ENCODE peak calls at places on chromosomes 3 and 15, in six cellular contexts. F is coronary artery, Z is testis, T is tibial nerve, X is A549, R is pancreas. W is an unnamed sample.

GRCh38 chr3:80035021-80035420 is 267.2 kb upstream of the ROBO1 start:
- DNase-seq in F (no peak), R (no peak), X (no peak), T (no peak), Z (no peak), W (no peak)

GRCh38 chr3:151224268-151224909 is 21.4 kb upstream of the GPR171 start:
- DNase-seq in Z (no peak), T (no peak), F (no peak), X (no peak), R (no peak), W (no peak)

GRCh38 chr3:69647710-69648109 is 91.6 kb upstream of the MITF start:
- DNase-seq in R (no peak), X (no peak), Z (no peak), F (no peak), T (no peak), W (no peak)

GRCh38 chr3:25820372-25820771 is 30.5 kb downstream of the OXSM start:
- DNase-seq in F (no peak), R (no peak), Z (no peak), X (no peak), T (no peak), W (peak)

GRCh38 chr3:12461097-12461649 is 23.1 kb upstream of the TSEN2 start:
- DNase-seq in X (no peak), F (no peak), R (no peak), T (no peak), Z (no peak), W (no peak)

GRCh38 chr3:193756536-193756935 is 163.5 kb downstream of the OPA1 start:
- DNase-seq in X (no peak), Z (no peak), R (no peak), F (no peak), T (no peak), W (no peak)

GRCh38 chr3:46612324-46612723 is at the start of gene FAM240A:
- DNase-seq in R (no peak), F (no peak), Z (no peak), T (peak), X (no peak), W (no peak)

GRCh38 chr3:17730318-17730967 is 12.0 kb downstream of the TBC1D5 start:
- DNase-seq in T (no peak), R (no peak), Z (no peak), F (no peak), X (no peak), W (peak)

GRCh38 chr15:81293728-81294500 is 30.0 kb downstream of the STARD5 start:
- DNase-seq in R (no peak), F (no peak), X (no peak), T (no peak), Z (no peak), W (no peak)

GRCh38 chr3:53815067-53815466 is 31.2 kb downstream of the CHDH start:
- DNase-seq in X (no peak), F (peak), R (no peak), T (no peak), Z (peak), W (no peak)

GRCh38 chr3:177589921-177590336 is 392.6 kb upstream of the TBL1XR1 start:
- DNase-seq in Z (no peak), F (no peak), R (no peak), X (peak), T (peak), W (peak)

GRCh38 chr3:108662141-108662738 is 72.7 kb downstream of the DZIP3 start:
- DNase-seq in Z (peak), F (no peak), R (no peak), T (peak), X (peak), W (peak)

GRCh38 chr3:52213005-52213404 is 12.4 kb downstream of the TLR9 start:
- DNase-seq in T (no peak), F (no peak), Z (no peak), R (no peak), X (no peak), W (no peak)

GRCh38 chr3:3127432-3128010 is 781 bp downstream of the TRNT1 start:
- DNase-seq in F (no peak), R (no peak), X (peak), Z (no peak), T (peak), W (no peak)

GRCh38 chr3:156024904-156025303 is 95.5 kb upstream of the KCNAB1 start:
- DNase-seq in T (no peak), Z (no peak), F (no peak), X (no peak), R (no peak), W (no peak)
- H3K4me3 ChIP-seq in T (peak), Z (no peak), F (peak), X (no peak), R (no peak), W (no peak)

GRCh38 chr3:171168086-171168485 is 141.6 kb upstream of the SLC2A2 start:
- DNase-seq in Z (no peak), R (no peak), F (no peak), X (peak), T (no peak), W (no peak)
- TF ChIP-seq CTCF in Z (no peak), R (peak), F (no peak), X (peak), T (no peak), W (peak)

DNA sequence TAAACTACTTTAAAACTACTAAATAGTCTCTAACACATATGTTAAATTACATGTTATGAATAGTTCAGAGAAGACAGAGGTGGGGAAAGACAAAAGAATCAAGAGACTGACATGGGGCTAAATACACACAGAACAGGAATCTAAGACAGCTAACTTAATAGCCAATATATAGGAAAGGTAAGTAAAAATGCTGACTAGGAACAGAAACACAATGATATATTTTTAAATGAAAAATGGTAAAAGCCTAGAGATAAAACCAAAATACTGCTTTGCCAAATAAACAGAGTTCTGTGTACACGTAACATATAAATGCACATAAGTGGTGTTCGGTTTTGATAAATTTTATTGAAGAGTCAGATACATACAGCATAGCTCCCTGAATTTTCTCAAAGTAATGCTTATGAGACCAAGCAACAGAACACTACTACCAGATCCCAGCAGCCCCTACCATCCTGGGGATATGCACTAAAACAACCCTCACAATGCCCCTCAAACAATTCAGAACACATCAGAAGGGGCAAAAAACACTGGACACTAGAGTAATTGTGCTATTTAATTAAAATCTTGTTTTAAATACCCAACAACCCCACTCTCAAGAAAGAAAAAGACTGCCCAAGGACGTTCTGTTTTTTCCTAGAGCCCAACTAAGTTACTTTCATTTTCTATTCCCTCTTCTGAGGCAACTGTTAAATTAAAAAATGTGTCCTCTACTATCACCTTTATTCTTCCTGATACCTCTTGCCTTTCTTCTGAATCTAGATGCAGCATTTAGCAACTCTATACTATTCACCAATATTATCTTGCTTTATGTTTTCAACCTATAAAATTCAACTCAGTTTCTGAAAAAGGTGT is 121.1 kb downstream of the ADAM10 start:
- DNase-seq in X (no peak), F (no peak), R (no peak), Z (no peak), T (no peak), W (no peak)
- H3K4me3 ChIP-seq in X (peak), F (peak), R (no peak), Z (no peak), T (peak), W (peak)

GRCh38 chr3:120177907-120178306 is 83.7 kb upstream of the GSK3B start:
- DNase-seq in T (no peak), R (no peak), Z (no peak), F (no peak), X (no peak), W (no peak)
- TF ChIP-seq CTCF in T (no peak), R (no peak), Z (no peak), F (no peak), X (no peak), W (no peak)

DNA sequence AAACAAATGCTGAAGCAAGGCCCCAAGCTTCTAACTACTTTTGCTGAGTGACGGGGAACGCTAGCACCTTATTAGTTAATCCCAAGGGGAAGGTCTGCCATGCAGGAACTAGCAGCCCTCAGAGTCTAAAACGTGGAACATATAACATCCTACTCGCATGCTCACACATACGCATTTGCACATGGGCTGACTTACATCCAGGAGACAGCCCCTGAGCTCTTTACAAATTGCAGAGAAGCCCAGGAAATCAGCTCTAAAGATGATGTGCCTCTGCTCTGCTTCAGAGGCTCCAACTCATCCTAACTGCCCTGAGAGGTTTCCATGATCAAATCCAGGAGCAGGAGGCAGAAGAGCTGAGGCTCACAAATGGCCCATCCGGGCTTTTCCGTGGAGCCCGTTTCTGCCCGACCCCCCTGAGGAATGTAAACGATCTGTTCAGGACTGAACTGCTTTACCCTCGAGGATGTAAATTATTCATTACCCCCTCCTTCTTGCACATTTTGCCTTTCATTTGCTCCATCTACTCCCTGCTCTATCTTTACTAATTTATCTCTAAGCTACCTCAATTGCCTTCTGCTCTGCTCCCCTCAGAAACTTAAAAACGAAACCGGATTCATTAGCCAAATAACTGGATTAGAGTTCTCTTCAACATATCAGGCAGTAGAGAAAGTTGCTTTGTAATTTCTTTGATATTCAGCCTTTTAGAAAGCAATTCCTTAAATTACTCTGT is 141.9 kb upstream of the CCDC54 start:
- DNase-seq in T (no peak), F (no peak), R (no peak), X (no peak), Z (peak), W (no peak)
- H3K4me3 ChIP-seq in T (peak), F (peak), R (peak), X (peak), Z (peak), W (peak)

DNA sequence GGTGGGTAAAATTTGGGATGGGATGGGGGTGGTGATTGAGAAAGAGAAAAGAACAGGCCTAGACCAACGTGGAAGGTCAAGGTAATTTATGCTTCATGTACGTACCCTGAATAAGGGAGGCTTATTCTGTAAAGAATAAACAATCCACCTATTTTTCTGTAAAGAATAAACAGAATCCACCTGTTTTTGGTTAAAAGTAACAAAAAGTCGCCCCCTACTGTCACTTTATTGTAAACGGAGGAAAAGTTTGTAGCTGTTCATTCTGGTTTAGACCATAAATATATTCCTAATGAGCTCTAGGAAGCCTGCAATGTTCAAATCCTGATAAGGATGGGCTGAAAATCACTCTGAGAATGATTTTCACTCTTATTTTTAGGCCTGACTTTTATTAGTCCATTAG is 23.5 kb upstream of the SQOR start:
- DNase-seq in F (no peak), R (no peak), Z (no peak), X (no peak), T (no peak), W (no peak)
- TF ChIP-seq CTCF in F (no peak), R (no peak), Z (peak), X (peak), T (peak), W (peak)

GRCh38 chr15:88906551-88906950 is 6.6 kb downstream of the MFGE8 start:
- DNase-seq in R (no peak), F (peak), Z (no peak), T (no peak), X (no peak), W (no peak)

GRCh38 chr15:88906130-88906529 is 7.0 kb downstream of the MFGE8 start:
- DNase-seq in T (no peak), X (no peak), Z (no peak), F (no peak), R (no peak), W (no peak)

GRCh38 chr15:88907111-88907510 is 6.1 kb downstream of the MFGE8 start:
- DNase-seq in X (no peak), Z (no peak), T (no peak), F (no peak), R (no peak), W (no peak)

GRCh38 chr15:88908697-88909621 is 4.2 kb downstream of the MFGE8 start:
- DNase-seq in R (no peak), Z (no peak), X (no peak), T (no peak), F (peak), W (no peak)

GRCh38 chr15:88908123-88908522 is 5.1 kb downstream of the MFGE8 start:
- DNase-seq in T (no peak), X (no peak), Z (no peak), F (no peak), R (no peak), W (no peak)
- H3K4me3 ChIP-seq in T (no peak), X (no peak), Z (no peak), F (peak), R (no peak), W (no peak)

W was measured in AG09309.